ENCODE peak calls at places on chromosomes 3 and 15, in four cellular contexts. One of them, this sample, is unnamed.

GRCh38 chr3:70914889-70915288 is 602.5 kb upstream of the MDFIC2 start:
- DNase-seq in RWPE2: no peak
- DNase-seq in BJ: no peak
- DNase-seq in SJSA1: no peak
- DNase-seq in this sample: no peak

GRCh38 chr3:13025778-13026518 is 47.3 kb downstream of the IQSEC1 start:
- DNase-seq in BJ: no peak
- DNase-seq in SJSA1: no peak
- DNase-seq in RWPE2: no peak
- DNase-seq in this sample: no peak

GRCh38 chr3:69850849-69851248 is 111.6 kb downstream of the MITF start:
- DNase-seq in RWPE2: no peak
- DNase-seq in SJSA1: no peak
- DNase-seq in BJ: no peak
- DNase-seq in this sample: no peak

GRCh38 chr3:15097889-15098288 is 1.1 kb downstream of the RBSN start:
- DNase-seq in RWPE2: no peak
- DNase-seq in SJSA1: no peak
- DNase-seq in BJ: no peak
- DNase-seq in this sample: no peak

GRCh38 chr3:188526057-188526456 is 372.1 kb downstream of the LPP start:
- DNase-seq in BJ: no peak
- DNase-seq in SJSA1: no peak
- DNase-seq in RWPE2: no peak
- DNase-seq in this sample: no peak

GRCh38 chr3:109806929-109807328 is 469.6 kb upstream of the DPPA4 start:
- DNase-seq in BJ: no peak
- DNase-seq in RWPE2: no peak
- DNase-seq in SJSA1: no peak
- DNase-seq in this sample: no peak

GRCh38 chr3:156693166-156693565 is 18.8 kb downstream of the TIPARP start:
- DNase-seq in RWPE2: no peak
- DNase-seq in SJSA1: no peak
- DNase-seq in BJ: no peak
- DNase-seq in this sample: no peak

GRCh38 chr15:62977952-62978811 is 64.4 kb upstream of the TPM1 start:
- DNase-seq in RWPE2: no peak
- DNase-seq in BJ: peak; percentile 78
- DNase-seq in SJSA1: no peak
- DNase-seq in this sample: no peak

GRCh38 chr3:131503328-131503650 is 518 bp upstream of the MRPL3 start:
- DNase-seq in RWPE2: no peak
- DNase-seq in SJSA1: no peak
- DNase-seq in BJ: no peak
- DNase-seq in this sample: no peak

GRCh38 chr3:81622395-81622794 is 139.1 kb downstream of the GBE1 start:
- DNase-seq in RWPE2: no peak
- DNase-seq in SJSA1: no peak
- DNase-seq in BJ: peak; percentile 5
- DNase-seq in this sample: no peak

GRCh38 chr3:164903820-164904451 is 174.4 kb downstream of the SI start:
- DNase-seq in BJ: no peak
- DNase-seq in RWPE2: no peak
- DNase-seq in SJSA1: no peak
- DNase-seq in this sample: no peak

GRCh38 chr3:194344012-194344411 is 7.1 kb downstream of the CPN2 start:
- DNase-seq in BJ: no peak
- DNase-seq in RWPE2: no peak
- DNase-seq in SJSA1: peak; percentile 70
- DNase-seq in this sample: peak; percentile 72

GRCh38 chr15:62482715-62483429 is 317.8 kb upstream of the C2CD4B start:
- DNase-seq in RWPE2: no peak
- DNase-seq in SJSA1: peak; percentile 46
- DNase-seq in BJ: no peak
- DNase-seq in this sample: no peak

GRCh38 chr3:50554553-50554952 is 13.0 kb downstream of the C3orf18 start:
- DNase-seq in BJ: no peak
- DNase-seq in RWPE2: no peak
- DNase-seq in SJSA1: no peak
- DNase-seq in this sample: no peak

GRCh38 chr3:161221881-161222600 is 930 bp downstream of the NMD3 start:
- DNase-seq in RWPE2: no peak
- DNase-seq in SJSA1: no peak
- DNase-seq in BJ: no peak
- DNase-seq in this sample: no peak

GRCh38 chr15:51223771-51224229 is 114.6 kb downstream of the CYP19A1 start:
- DNase-seq in BJ: peak; percentile 67
- DNase-seq in SJSA1: peak; percentile 63
- DNase-seq in RWPE2: no peak
- DNase-seq in this sample: no peak

GRCh38 chr15:101189708-101190107 is 62.1 kb downstream of the CHSY1 start:
- DNase-seq in SJSA1: no peak
- DNase-seq in RWPE2: no peak
- DNase-seq in BJ: no peak
- DNase-seq in this sample: no peak

GRCh38 chr15:89501646-89502045 is 5.3 kb upstream of the RHCG start:
- DNase-seq in BJ: no peak
- DNase-seq in SJSA1: no peak
- DNase-seq in RWPE2: peak; percentile 49
- DNase-seq in this sample: no peak

GRCh38 chr15:25054329-25054728 is 99.5 kb downstream of the SNRPN start:
- DNase-seq in SJSA1: no peak
- DNase-seq in BJ: no peak
- DNase-seq in RWPE2: no peak
- DNase-seq in this sample: no peak

GRCh38 chr3:148233403-148233802 is 464.3 kb upstream of the AGTR1 start:
- DNase-seq in RWPE2: no peak
- DNase-seq in SJSA1: no peak
- DNase-seq in BJ: no peak
- DNase-seq in this sample: no peak

GRCh38 chr3:14203521-14204079 is 25.0 kb downstream of the LSM3 start:
- DNase-seq in BJ: no peak
- DNase-seq in SJSA1: peak; percentile 68
- DNase-seq in RWPE2: no peak
- DNase-seq in this sample: peak; percentile 60

GRCh38 chr3:14177580-14178246 is 688 bp downstream of the XPC start:
- DNase-seq in BJ: no peak
- DNase-seq in RWPE2: no peak
- DNase-seq in SJSA1: no peak
- DNase-seq in this sample: peak; percentile 38

GRCh38 chr15:74430510-74430951 is 3.2 kb downstream of the SEMA7A start:
- DNase-seq in RWPE2: no peak
- DNase-seq in BJ: no peak
- DNase-seq in SJSA1: no peak
- DNase-seq in this sample: no peak

GRCh38 chr3:124582621-124583437 is 147.4 kb upstream of the UMPS start:
- DNase-seq in SJSA1: no peak
- DNase-seq in RWPE2: no peak
- DNase-seq in BJ: no peak
- DNase-seq in this sample: no peak

GRCh38 chr3:182268711-182269110 is 524.6 kb upstream of the ATP11B start:
- DNase-seq in BJ: no peak
- DNase-seq in SJSA1: no peak
- DNase-seq in RWPE2: no peak
- DNase-seq in this sample: no peak

GRCh38 chr3:47333907-47334306 is 46.9 kb upstream of the PTPN23 start:
- DNase-seq in BJ: no peak
- DNase-seq in SJSA1: no peak
- DNase-seq in RWPE2: no peak
- DNase-seq in this sample: no peak
- H3K36me3 ChIP-seq in BJ: peaks cover 17% of the 10 kb centered on the region
- H3K36me3 ChIP-seq in SJSA1: peaks cover 26% of the 10 kb centered on the region
- H3K36me3 ChIP-seq in RWPE2: peaks cover 69% of the 10 kb centered on the region
- H3K36me3 ChIP-seq in this sample: peaks cover 99% of the 10 kb centered on the region

GRCh38 chr15:44718180-44718926 is 7.0 kb downstream of the B2M start:
- DNase-seq in RWPE2: no peak
- DNase-seq in BJ: no peak
- DNase-seq in SJSA1: no peak
- DNase-seq in this sample: no peak
- H3K36me3 ChIP-seq in RWPE2: peaks cover 52% of the 10 kb centered on the region
- H3K36me3 ChIP-seq in BJ: peaks cover 10% of the 10 kb centered on the region
- H3K36me3 ChIP-seq in SJSA1: peaks cover 63% of the 10 kb centered on the region
- H3K36me3 ChIP-seq in this sample: peaks cover 20% of the 10 kb centered on the region

DNA sequence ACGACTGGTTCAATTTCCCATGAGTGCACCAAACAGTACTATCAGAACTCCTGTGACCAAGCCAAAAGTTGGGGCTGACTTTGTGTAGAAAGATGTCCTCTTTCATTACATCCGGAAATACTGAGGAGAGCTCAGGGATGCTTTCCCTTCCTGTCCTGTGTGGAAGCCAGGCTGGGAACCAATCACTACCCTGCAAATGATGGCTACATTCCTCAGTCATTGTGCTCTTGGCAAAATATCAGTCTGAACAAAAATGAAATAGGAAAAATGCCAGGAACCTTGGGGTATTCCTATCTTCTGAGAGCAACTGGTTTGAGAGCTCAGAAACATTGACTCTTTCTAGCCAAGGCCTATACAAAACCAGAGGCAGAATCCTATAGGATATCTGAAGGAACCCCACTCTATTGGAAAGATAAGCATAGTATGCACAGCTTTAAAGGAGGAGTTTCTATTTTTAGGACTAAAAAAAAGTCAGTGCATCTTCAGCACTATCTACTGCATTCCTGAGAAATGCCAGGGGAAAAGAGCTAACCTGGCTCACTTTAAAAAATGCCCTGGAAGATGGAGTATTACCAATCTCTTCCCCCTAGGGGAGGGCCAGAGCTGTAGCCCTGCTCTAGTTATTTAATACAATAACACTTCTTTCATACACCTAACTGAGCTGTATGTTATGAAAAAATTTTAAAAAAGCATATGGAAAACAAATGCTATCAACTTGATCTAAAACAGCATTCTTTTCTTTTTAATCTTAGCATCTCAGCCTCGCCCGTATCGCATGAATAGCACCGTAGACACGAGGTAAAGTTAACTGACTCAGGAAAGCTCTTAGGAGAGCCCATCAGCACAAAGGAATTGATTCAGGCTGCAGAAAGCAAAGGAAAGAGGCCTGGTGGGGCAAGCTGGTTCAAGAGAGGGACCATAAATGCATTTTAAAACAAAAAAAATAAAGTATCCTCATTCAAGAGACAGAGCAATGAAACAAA is 50.0 kb downstream of the TGM4 start:
- DNase-seq in RWPE2: no peak
- DNase-seq in SJSA1: no peak
- DNase-seq in BJ: no peak
- DNase-seq in this sample: no peak
- H3K36me3 ChIP-seq in RWPE2: peaks cover 44% of the 10 kb centered on the region
- H3K36me3 ChIP-seq in SJSA1: peaks cover 7% of the 10 kb centered on the region
- H3K36me3 ChIP-seq in BJ: peaks cover 8% of the 10 kb centered on the region
- H3K36me3 ChIP-seq in this sample: no peaks in the 10 kb centered on the region

DNA sequence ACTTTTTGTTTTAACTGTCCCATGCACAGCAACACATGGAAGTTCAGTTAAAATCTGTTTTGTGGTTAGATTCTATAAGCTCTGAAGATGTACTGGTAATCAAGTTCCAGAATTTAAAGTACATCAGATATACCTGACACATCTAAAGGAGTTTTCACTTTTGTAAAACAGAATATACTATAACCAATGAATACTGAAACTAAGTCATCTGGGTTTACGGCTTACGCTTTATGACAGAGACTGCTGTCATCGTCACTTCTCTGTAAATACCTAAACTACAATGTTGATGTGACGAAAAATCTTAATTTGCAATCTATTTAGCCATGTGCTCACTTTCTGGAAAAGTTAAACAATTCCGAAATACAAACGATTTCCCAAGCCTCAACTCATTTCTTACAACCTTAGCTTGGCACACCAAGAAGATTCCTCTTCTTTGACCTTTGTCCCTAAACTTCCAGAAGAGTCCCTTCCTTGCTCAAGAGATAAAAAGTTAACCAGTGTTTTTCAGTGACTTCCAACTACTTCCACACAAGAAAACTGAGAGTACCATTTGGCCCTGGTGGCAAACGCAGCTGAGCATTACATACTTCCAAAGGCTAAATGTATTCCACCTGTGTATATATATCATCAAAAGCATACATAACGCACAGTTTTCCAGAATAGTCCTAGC is 56.8 kb upstream of the NEK10 start:
- DNase-seq in SJSA1: no peak
- DNase-seq in BJ: no peak
- DNase-seq in RWPE2: no peak
- DNase-seq in this sample: no peak
- H3K36me3 ChIP-seq in SJSA1: peaks cover 16% of the 10 kb centered on the region
- H3K36me3 ChIP-seq in BJ: peaks cover 6% of the 10 kb centered on the region
- H3K36me3 ChIP-seq in RWPE2: peaks cover 72% of the 10 kb centered on the region
- H3K36me3 ChIP-seq in this sample: peaks cover 23% of the 10 kb centered on the region

This sample was measured in tibial nerve.